ENCODE peak calls at places on chromosome 1, in seven cellular contexts. I is NCI-H69, R is NCI-H2081, X is cerebellum, S is keratinocyte, Q is brain microvascular endothelial cell, F is neural crest cell. U is an unnamed sample.
A peak's percentile ranks its signal among the peaks of the same experiment; 100 is the strongest.

GRCh38 chr1:226457307-226457712 is 49.4 kb upstream of the PARP1 start:
- DNase-seq in X (no peak), R (no peak), F (no peak), S (no peak), I (peak; percentile 58), Q (peak; percentile 3), U (no peak)

GRCh38 chr1:22055463-22055862 is 3.0 kb downstream of the CDC42 start:
- DNase-seq in S (no peak), X (no peak), Q (no peak), F (no peak), R (no peak), I (no peak), U (no peak)

GRCh38 chr1:223429313-223429731 is 36.1 kb downstream of the CCDC185 start:
- DNase-seq in F (no peak), Q (no peak), R (no peak), X (peak; percentile 83), S (peak; percentile 52), I (no peak), U (peak; percentile 52)

GRCh38 chr1:98323906-98324358 is 337.6 kb upstream of the SNX7 start:
- DNase-seq in R (no peak), S (peak; percentile 84), F (no peak), I (no peak), Q (peak; percentile 96), X (no peak), U (peak; percentile 93)

GRCh38 chr1:3721955-3722465 is 30.2 kb upstream of the CCDC27 start:
- DNase-seq in S (no peak), X (no peak), R (no peak), Q (no peak), I (no peak), F (no peak), U (no peak)

GRCh38 chr1:62213075-62213914 is 18.6 kb downstream of the L1TD1 start:
- DNase-seq in Q (no peak), I (no peak), R (no peak), S (no peak), X (no peak), F (no peak), U (no peak)

GRCh38 chr1:92843046-92843423 is 11.2 kb downstream of the RPL5 start:
- DNase-seq in S (no peak), Q (no peak), R (no peak), I (no peak), F (no peak), X (no peak), U (no peak)

GRCh38 chr1:29282924-29283803 is 46.8 kb downstream of the PTPRU start:
- DNase-seq in X (no peak), S (no peak), Q (peak; percentile 49), R (no peak), F (peak; percentile 31), I (peak; percentile 44), U (no peak)

GRCh38 chr1:112707217-112708001 is 482 bp upstream of the RHOC start:
- DNase-seq in F (peak; percentile 85), S (no peak), Q (peak; percentile 74), R (peak; percentile 66), I (peak; percentile 81), X (peak; percentile 78), U (no peak)